ENCODE peak calls at places on chromosomes 13 and 19, in nine cellular contexts. F is stimulated activated CD4-positive, alpha-beta T cell treated with anti-CD3 and anti-CD28 coated beads, Interleukin-12 subunit alpha, Interleukin-12 subunit beta, amount 100 ng/mL, for 24 hours; E is M059J; A is astrocyte; U is foreskin keratinocyte; N is T-cell; S is activated T-cell treated with anti-CD3 and anti-CD28 coated beads for 4 hours; O is BJ; Q is substantia nigra. V is an unnamed sample.

GRCh38 chr13:109427148-109427547 is 359.2 kb downstream of the IRS2 start:
- DNase-seq in O (peak), A (peak), S (no peak), N (no peak), Q (no peak), E (peak), F (no peak), U (no peak), V (no peak)

GRCh38 chr13:25114220-25114619 is 18.3 kb downstream of the PABPC3 start:
- DNase-seq in E (peak), U (peak), N (peak), O (peak), A (peak), S (peak), Q (peak), F (peak), V (peak)

GRCh38 chr19:36081385-36081784 is 26.7 kb downstream of the WDR62 start:
- DNase-seq in N (no peak), Q (peak), O (no peak), E (no peak), U (no peak), F (no peak), A (no peak), S (no peak), V (no peak)

GRCh38 chr13:30526612-30527217 is 61.0 kb upstream of the HMGB1 start:
- DNase-seq in E (no peak), O (no peak), S (no peak), N (no peak), Q (no peak), A (no peak), U (no peak), F (no peak), V (no peak)

GRCh38 chr19:40247178-40247577 is 20.7 kb upstream of the CCNP start:
- DNase-seq in Q (no peak), F (no peak), U (no peak), O (no peak), N (no peak), A (no peak), E (no peak), S (no peak), V (no peak)

GRCh38 chr19:33630880-33631627 is 9.3 kb downstream of the CHST8 start:
- DNase-seq in A (no peak), N (no peak), U (no peak), O (no peak), S (no peak), Q (no peak), F (no peak), E (no peak), V (no peak)

GRCh38 chr19:13007292-13008045 is 12.2 kb downstream of the NFIX start:
- DNase-seq in E (no peak), Q (peak), A (no peak), O (no peak), U (no peak), F (no peak), N (no peak), S (no peak), V (no peak)

GRCh38 chr19:2294377-2295335 is 12.7 kb upstream of the PEAK3 start:
- DNase-seq in O (peak), F (no peak), N (no peak), A (peak), S (no peak), Q (peak), U (no peak), E (peak), V (peak)

GRCh38 chr13:76879211-76879875 is 6.9 kb downstream of the KCTD12 start:
- DNase-seq in A (peak), U (no peak), E (peak), Q (peak), S (peak), N (peak), F (peak), O (no peak), V (peak)

GRCh38 chr13:110396913-110397379 is 89.9 kb downstream of the COL4A2 start:
- DNase-seq in F (no peak), O (peak), A (peak), N (no peak), S (no peak), Q (peak), U (no peak), E (peak), V (no peak)

GRCh38 chr19:40147338-40147692 is 43.9 kb upstream of the MAP3K10 start:
- DNase-seq in A (no peak), O (no peak), N (no peak), U (no peak), S (no peak), E (no peak), Q (no peak), F (no peak), V (no peak)

GRCh38 chr13:26051231-26052135 is at the start of gene SHISA2:
- DNase-seq in U (peak), E (no peak), A (peak), S (no peak), Q (peak), F (no peak), O (no peak), N (no peak), V (peak)

GRCh38 chr19:51751655-51752054 is at the start of gene FPR1:
- DNase-seq in F (no peak), U (peak), N (no peak), Q (no peak), E (peak), O (no peak), A (peak), S (no peak), V (no peak)

GRCh38 chr19:2779121-2779740 is 3.8 kb downstream of the SGTA start:
- DNase-seq in E (no peak), A (no peak), S (no peak), F (no peak), O (no peak), U (no peak), Q (peak), N (no peak), V (peak)

GRCh38 chr13:110010433-110011135 is 224.2 kb upstream of the IRS2 start:
- DNase-seq in N (no peak), Q (no peak), E (no peak), F (no peak), O (no peak), A (peak), U (no peak), S (no peak), V (no peak)

GRCh38 chr19:12092065-12092867 is 27.7 kb downstream of the ZNF844 start:
- DNase-seq in N (peak), S (peak), A (peak), Q (peak), U (peak), F (peak), O (peak), E (peak), V (peak)

GRCh38 chr13:96898855-96899254 is 95.4 kb downstream of the OXGR1 start:
- DNase-seq in F (no peak), S (no peak), U (no peak), N (no peak), O (no peak), E (peak), A (no peak), Q (peak), V (peak)

GRCh38 chr13:114149774-114150740 is 17.6 kb upstream of the RASA3 start:
- DNase-seq in E (no peak), F (no peak), S (no peak), A (no peak), N (no peak), U (no peak), O (no peak), Q (no peak), V (no peak)

GRCh38 chr13:114101831-114102520 is 30.4 kb downstream of the RASA3 start:
- DNase-seq in A (no peak), S (no peak), Q (peak), E (no peak), U (no peak), O (no peak), N (no peak), F (no peak), V (no peak)

GRCh38 chr19:53463263-53463662 is 4.3 kb upstream of the ZNF813 start:
- DNase-seq in F (no peak), A (peak), N (no peak), U (no peak), S (no peak), Q (peak), E (no peak), O (no peak), V (peak)

GRCh38 chr19:5452594-5453565 is 2.3 kb upstream of the ZNRF4 start:
- DNase-seq in E (peak), F (no peak), A (no peak), U (no peak), O (no peak), S (no peak), Q (no peak), N (no peak), V (no peak)

GRCh38 chr13:24165746-24166145 is 5.2 kb downstream of the SPATA13 start:
- DNase-seq in A (peak), F (no peak), U (no peak), S (no peak), N (no peak), Q (no peak), E (peak), O (peak), V (no peak)

GRCh38 chr13:45108716-45109706 is 11.3 kb upstream of the GTF2F2 start:
- DNase-seq in U (no peak), F (no peak), Q (no peak), A (peak), O (no peak), N (no peak), E (peak), S (no peak), V (no peak)

GRCh38 chr19:35710784-35711723 is 6.7 kb downstream of the ZBTB32 start:
- DNase-seq in O (no peak), A (no peak), F (peak), Q (no peak), E (no peak), S (peak), U (no peak), N (no peak), V (no peak)

GRCh38 chr13:69425235-69425634 is 682.4 kb upstream of the ATXN8OS start:
- DNase-seq in E (no peak), N (no peak), Q (no peak), S (no peak), U (no peak), F (no peak), O (no peak), A (no peak), V (no peak)

GRCh38 chr13:98879965-98880364 is 97.9 kb downstream of the DOCK9 start:
- DNase-seq in U (no peak), Q (no peak), O (no peak), S (no peak), E (no peak), A (no peak), F (no peak), N (no peak), V (no peak)

GRCh38 chr19:45630463-45630862 is 8.7 kb downstream of the EML2 start:
- DNase-seq in O (peak), N (no peak), Q (no peak), E (peak), F (no peak), S (no peak), U (peak), A (peak), V (no peak)

GRCh38 chr19:50005428-50005827 is 19.7 kb downstream of the VRK3 start:
- DNase-seq in S (no peak), O (no peak), A (no peak), E (no peak), N (no peak), Q (no peak), U (no peak), F (no peak), V (no peak)

GRCh38 chr13:51359352-51359751 is 19.9 kb downstream of the SERPINE3 start:
- DNase-seq in E (no peak), A (no peak), N (no peak), U (no peak), O (no peak), Q (no peak), S (no peak), F (no peak), V (no peak)

GRCh38 chr13:28257305-28257704 is 119.0 kb downstream of the PAN3 start:
- DNase-seq in O (no peak), F (no peak), Q (no peak), A (no peak), U (no peak), E (no peak), N (no peak), S (no peak), V (no peak)

GRCh38 chr13:49908637-49909036 is 27.5 kb downstream of the SPRYD7 start:
- DNase-seq in O (no peak), U (no peak), F (no peak), N (no peak), E (no peak), A (no peak), Q (no peak), S (no peak), V (no peak)

GRCh38 chr19:33204136-33204973 is 10.2 kb downstream of the LRP3 start:
- DNase-seq in E (no peak), F (no peak), N (no peak), Q (no peak), O (no peak), S (no peak), U (no peak), A (no peak), V (no peak)

GRCh38 chr19:46902402-46902766 is 41.6 kb downstream of the ARHGAP35 start:
- DNase-seq in E (peak), U (peak), N (no peak), O (no peak), S (no peak), A (peak), F (no peak), Q (no peak), V (no peak)

GRCh38 chr13:112696001-112696868 is 6.4 kb downstream of the ATP11A start:
- DNase-seq in N (no peak), Q (no peak), O (no peak), U (no peak), E (no peak), F (no peak), A (no peak), S (no peak), V (no peak)

GRCh38 chr19:35717665-35718344 is at the start of gene KMT2B:
- DNase-seq in Q (peak), O (peak), U (no peak), F (no peak), S (no peak), A (no peak), N (no peak), E (no peak), V (no peak)

GRCh38 chr19:28350037-28350436 is 862.9 kb downstream of the UQCRFS1 start:
- DNase-seq in S (no peak), O (no peak), F (no peak), Q (no peak), N (no peak), E (no peak), U (no peak), A (no peak), V (no peak)

GRCh38 chr13:75687145-75687763 is 51.1 kb downstream of the LMO7 start:
- DNase-seq in F (no peak), U (no peak), A (no peak), O (no peak), Q (no peak), E (peak), N (no peak), S (no peak), V (no peak)

GRCh38 chr19:1767464-1767933 is 14.2 kb downstream of the ONECUT3 start:
- DNase-seq in E (no peak), N (peak), O (no peak), A (no peak), F (peak), S (peak), Q (peak), U (no peak), V (peak)